ENCODE peak calls at places on chromosome 19, in five cellular contexts. G is HepG2, C is K562, A is HCT116, T is SK-N-SH. O is an unnamed sample.

GRCh38 chr19:35783469-35784400 is 8.4 kb downstream of the ARHGAP33 start:
- DNase-seq in G (no peak), C (no peak), A (no peak), T (no peak), O (no peak)

GRCh38 chr19:44278181-44278690 is 18.6 kb downstream of the ZNF233 start:
- DNase-seq in G (no peak), C (no peak), A (no peak), T (no peak), O (no peak)

GRCh38 chr19:51809787-51810186 is 14.8 kb downstream of the FPR3 start:
- DNase-seq in G (peak; percentile 21), C (no peak), A (no peak), T (no peak), O (no peak)

GRCh38 chr19:12828494-12828893 is 5.9 kb downstream of the RTBDN start:
- DNase-seq in G (peak; percentile 40), C (peak; percentile 59), A (no peak), T (peak; percentile 92), O (no peak)

GRCh38 chr19:39200066-39200817 is 3.5 kb downstream of the NCCRP1 start:
- DNase-seq in G (no peak), C (no peak), A (no peak), T (no peak), O (no peak)

GRCh38 chr19:49073514-49074378 is 1.2 kb upstream of the KCNA7 start:
- DNase-seq in G (peak; percentile 32), C (peak; percentile 76), A (peak; percentile 45), T (peak; percentile 50), O (no peak)

GRCh38 chr19:41928221-41928683 is at the start of gene ERFL:
- DNase-seq in G (no peak), C (peak; percentile 75), A (no peak), T (peak; percentile 68), O (no peak)

GRCh38 chr19:5913739-5914357 is at the start of gene CAPS:
- DNase-seq in G (peak; percentile 39), C (no peak), A (no peak), T (no peak), O (no peak)

GRCh38 chr19:28472843-28473242 is 740.1 kb downstream of the UQCRFS1 start:
- DNase-seq in G (no peak), C (no peak), A (no peak), T (no peak), O (no peak)

GRCh38 chr19:3324405-3324856 is 42.0 kb upstream of the NFIC start:
- DNase-seq in G (peak; percentile 52), C (peak; percentile 85), A (peak; percentile 54), T (peak; percentile 74), O (no peak)

GRCh38 chr19:47019431-47020041 is at the start of gene NPAS1:
- DNase-seq in G (no peak), C (peak; percentile 83), A (no peak), T (peak; percentile 75), O (no peak)

GRCh38 chr19:39506944-39507714 is 7.8 kb upstream of the SELENOV start:
- DNase-seq in G (peak; percentile 60), C (peak; percentile 92), A (no peak), T (peak; percentile 96), O (no peak)

GRCh38 chr19:18895828-18896341 is at the start of gene CERS1:
- DNase-seq in G (no peak), C (peak; percentile 90), A (no peak), T (peak; percentile 95), O (no peak)

GRCh38 chr19:48772503-48772953 is 17.2 kb downstream of the FGF21 start:
- DNase-seq in G (peak; percentile 94), C (no peak), A (no peak), T (no peak), O (no peak)

GRCh38 chr19:48928164-48929005 is 5.1 kb upstream of the DHDH start:
- DNase-seq in G (no peak), C (no peak), A (no peak), T (no peak), O (no peak)

GRCh38 chr19:30788105-30788765 is 416.1 kb downstream of the ZNF536 start:
- DNase-seq in G (no peak), C (no peak), A (no peak), T (no peak), O (no peak)

GRCh38 chr19:49780861-49781260 is 14.1 kb downstream of the AP2A1 start:
- DNase-seq in G (no peak), C (no peak), A (no peak), T (no peak), O (no peak)

GRCh38 chr19:28294395-28294794 is 918.6 kb downstream of the UQCRFS1 start:
- DNase-seq in G (no peak), C (no peak), A (no peak), T (no peak), O (no peak)

GRCh38 chr19:28961772-28962500 is 251.0 kb downstream of the UQCRFS1 start:
- DNase-seq in G (no peak), C (no peak), A (no peak), T (no peak), O (no peak)

GRCh38 chr19:920051-920857 is 3.1 kb downstream of the KISS1R start:
- DNase-seq in G (no peak), C (no peak), A (no peak), T (no peak), O (no peak)

GRCh38 chr19:518292-519231 is 11.3 kb downstream of the TPGS1 start:
- DNase-seq in G (no peak), C (peak; percentile 60), A (no peak), T (no peak), O (no peak)

GRCh38 chr19:6116749-6117430 is 6.6 kb upstream of the RFX2 start:
- DNase-seq in G (no peak), C (no peak), A (no peak), T (no peak), O (no peak)

GRCh38 chr19:35689836-35690235 is 14.5 kb upstream of the ZBTB32 start:
- DNase-seq in G (no peak), C (no peak), A (no peak), T (no peak), O (no peak)

GRCh38 chr19:47107201-47107952 is 6.2 kb downstream of the ZC3H4 start:
- DNase-seq in G (peak; percentile 93), C (no peak), A (no peak), T (no peak), O (no peak)

DNA sequence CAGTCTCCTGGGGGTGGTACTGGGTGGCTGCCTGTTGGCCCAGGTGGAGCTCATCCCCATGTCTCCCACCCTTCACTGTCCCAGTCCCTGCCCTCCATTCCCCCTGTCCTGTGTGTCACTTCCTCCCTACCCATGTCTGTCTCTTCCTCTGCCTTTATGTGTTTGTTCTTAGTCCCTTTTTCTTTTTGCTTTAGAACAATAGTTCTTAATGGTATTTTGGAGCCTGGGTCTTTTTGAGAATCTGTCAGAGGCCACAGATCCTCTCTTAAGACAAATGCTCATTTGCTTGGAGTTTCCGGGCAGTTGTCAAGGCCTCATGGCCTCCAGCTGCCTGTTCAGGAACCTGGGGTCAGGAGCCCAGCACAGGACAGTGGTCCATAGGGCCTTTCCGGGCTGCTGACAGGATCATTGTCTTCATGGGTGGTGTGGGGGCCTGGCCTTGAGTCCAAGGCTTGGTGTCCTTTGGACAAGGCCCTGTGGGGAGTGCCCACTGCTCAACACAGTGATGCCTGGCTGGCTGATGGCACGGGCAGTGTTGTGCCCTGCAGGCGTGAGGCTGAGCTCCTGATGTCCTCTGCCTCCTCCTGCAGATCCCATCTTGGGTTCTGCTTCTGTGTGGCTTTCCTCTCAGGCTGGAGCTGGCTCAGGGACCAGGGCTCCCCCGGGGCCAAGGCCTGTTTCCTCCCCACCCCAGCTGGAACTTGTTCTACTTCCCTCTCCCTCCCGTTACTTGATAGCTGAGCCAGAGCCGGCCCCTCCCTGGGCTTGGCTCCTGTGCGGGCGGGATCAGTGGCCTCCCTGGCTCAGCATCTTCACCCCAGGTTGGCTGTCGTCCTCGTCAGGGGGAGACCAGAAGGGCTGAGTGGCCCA is 3.5 kb downstream of the EGLN2 start:
- DNase-seq in G (no peak), C (peak; percentile 20), A (no peak), T (peak; percentile 67), O (no peak)
- TF ChIP-seq REST in G (no peak), C (no peak), A (no peak), T (no peak), O (no peak)

DNA sequence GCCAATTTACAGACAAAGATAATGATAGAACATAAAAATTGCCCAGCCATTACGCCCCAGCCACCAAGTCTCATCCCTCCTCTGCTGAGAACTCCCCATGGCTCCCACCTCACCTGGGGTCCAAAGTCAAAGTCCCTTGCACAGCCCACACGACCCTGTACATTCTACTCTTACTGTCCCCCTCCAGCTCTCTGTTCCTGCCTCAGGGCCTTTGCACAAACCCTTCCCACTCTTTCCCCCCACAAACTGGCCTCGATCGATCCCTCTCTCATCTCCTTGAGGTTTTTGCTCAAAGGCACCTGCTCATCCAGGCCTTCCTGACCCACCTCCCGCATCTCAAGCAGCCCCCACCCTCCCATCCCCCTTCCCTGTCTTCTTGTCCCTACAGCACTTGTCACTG is 1.3 kb downstream of the DOCK6 start:
- DNase-seq in G (no peak), C (no peak), A (no peak), T (no peak), O (no peak)
- TF ChIP-seq JUND in G (no peak), C (no peak), A (no peak), T (no peak), O (no peak)

GRCh38 chr19:2149980-2150793 is 1.2 kb downstream of the AP3D1 start:
- DNase-seq in G (no peak), C (no peak), A (no peak), T (peak; percentile 44), O (no peak)
- TF ChIP-seq REST in G (no peak), C (no peak), A (no peak), T (no peak), O (no peak)

GRCh38 chr19:32876919-32877285 is 7.3 kb upstream of the SLC7A9 start:
- DNase-seq in G (no peak), C (no peak), A (no peak), T (no peak), O (no peak)

GRCh38 chr19:32875428-32875827 is 5.9 kb upstream of the SLC7A9 start:
- DNase-seq in G (no peak), C (no peak), A (no peak), T (no peak), O (no peak)

GRCh38 chr19:32877323-32877912 is 7.9 kb upstream of the SLC7A9 start:
- DNase-seq in G (no peak), C (no peak), A (no peak), T (no peak), O (no peak)

GRCh38 chr19:32874605-32875004 is 5.0 kb upstream of the SLC7A9 start:
- DNase-seq in G (no peak), C (no peak), A (no peak), T (no peak), O (no peak)

DNA sequence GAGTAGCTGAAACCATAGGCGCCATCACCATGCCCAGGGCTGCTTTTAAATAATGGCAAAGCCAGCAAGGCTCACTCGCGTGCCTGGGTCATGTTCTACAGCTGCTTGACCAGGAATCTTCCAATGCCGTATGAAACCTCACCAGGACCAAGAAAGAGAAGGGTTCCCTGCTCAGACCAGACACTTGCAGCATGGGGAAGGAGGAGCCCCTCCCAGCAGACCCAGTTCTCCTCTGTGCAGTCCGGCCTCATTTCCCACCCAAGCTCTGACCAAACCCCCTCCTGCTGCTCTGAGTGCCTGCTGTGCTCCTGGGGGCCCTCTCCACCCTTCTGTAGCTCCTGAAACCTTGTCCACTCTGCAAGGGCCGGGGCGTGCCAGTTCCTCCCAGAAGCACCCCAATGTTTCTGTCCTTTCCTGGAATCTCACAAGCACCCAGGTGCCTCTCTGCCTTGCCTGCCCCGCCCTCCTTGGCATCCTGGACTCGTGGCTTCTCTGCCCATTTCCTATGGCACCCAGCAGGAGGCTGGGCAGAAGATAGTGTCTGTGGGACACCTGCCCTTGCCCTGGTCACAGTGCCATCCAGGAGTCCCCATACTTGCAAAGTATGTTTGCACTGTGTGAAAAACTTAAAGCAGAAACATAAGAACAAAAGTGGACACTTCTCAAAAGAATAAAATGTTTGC is 6.8 kb upstream of the SLC7A9 start:
- DNase-seq in G (no peak), C (no peak), A (no peak), T (no peak), O (no peak)
- TF ChIP-seq JUND in G (no peak), C (no peak), A (no peak), T (no peak), O (no peak)